ENCODE peak calls at places on chromosomes 16 and 17, in four cellular contexts. One of them, this sample, is unnamed.

GRCh38 chr16:66150691-66151090 is 215.8 kb upstream of the CDH5 start:
- DNase-seq in GM12878: no peak
- DNase-seq in HepG2: no peak
- DNase-seq in K562: no peak
- DNase-seq in this sample: no peak

GRCh38 chr17:17966399-17966798 is 5.8 kb downstream of the TOM1L2 start:
- DNase-seq in K562: no peak
- DNase-seq in GM12878: peak; percentile 31
- DNase-seq in HepG2: no peak
- DNase-seq in this sample: no peak

GRCh38 chr17:61248399-61248798 is 151.2 kb upstream of the TBX2 start:
- DNase-seq in GM12878: no peak
- DNase-seq in HepG2: peak; percentile 30
- DNase-seq in K562: no peak
- DNase-seq in this sample: no peak

GRCh38 chr17:72863511-72864175 is 228.8 kb downstream of the SLC39A11 start:
- DNase-seq in GM12878: peak; percentile 12
- DNase-seq in HepG2: no peak
- DNase-seq in K562: no peak
- DNase-seq in this sample: no peak

GRCh38 chr16:14520753-14521152 is 109.3 kb downstream of the PARN start:
- DNase-seq in K562: no peak
- DNase-seq in HepG2: no peak
- DNase-seq in GM12878: no peak
- DNase-seq in this sample: no peak

GRCh38 chr17:31310260-31310659 is 3.6 kb downstream of the EVI2B start:
- DNase-seq in HepG2: no peak
- DNase-seq in GM12878: no peak
- DNase-seq in K562: no peak
- DNase-seq in this sample: no peak

GRCh38 chr17:80063815-80064585 is 27.6 kb downstream of the CCDC40 start:
- DNase-seq in HepG2: peak; percentile 81
- DNase-seq in GM12878: no peak
- DNase-seq in K562: peak; percentile 67
- DNase-seq in this sample: no peak

GRCh38 chr17:61422116-61422799 is 22.6 kb downstream of the TBX2 start:
- DNase-seq in K562: no peak
- DNase-seq in GM12878: no peak
- DNase-seq in HepG2: no peak
- DNase-seq in this sample: no peak

GRCh38 chr16:84616515-84616914 is 1.4 kb downstream of the COTL1 start:
- DNase-seq in K562: no peak
- DNase-seq in HepG2: no peak
- DNase-seq in GM12878: no peak
- DNase-seq in this sample: no peak

GRCh38 chr16:53281280-53281679 is 153.0 kb upstream of the RBL2 start:
- DNase-seq in GM12878: no peak
- DNase-seq in HepG2: no peak
- DNase-seq in K562: no peak
- DNase-seq in this sample: no peak

GRCh38 chr17:56939869-56940484 is 20.9 kb downstream of the COIL start:
- DNase-seq in HepG2: peak; percentile 72
- DNase-seq in GM12878: no peak
- DNase-seq in K562: peak; percentile 47
- DNase-seq in this sample: peak; percentile 56

GRCh38 chr16:12661656-12662172 is 142.0 kb downstream of the CPPED1 start:
- DNase-seq in HepG2: peak; percentile 76
- DNase-seq in GM12878: no peak
- DNase-seq in K562: peak; percentile 57
- DNase-seq in this sample: peak; percentile 25

GRCh38 chr16:69404275-69404805 is 18.5 kb upstream of the TERF2 start:
- DNase-seq in HepG2: peak; percentile 94
- DNase-seq in GM12878: no peak
- DNase-seq in K562: peak; percentile 59
- DNase-seq in this sample: no peak

GRCh38 chr17:6496636-6497441 is 52.6 kb downstream of the PIMREG start:
- DNase-seq in GM12878: no peak
- DNase-seq in K562: no peak
- DNase-seq in HepG2: no peak
- DNase-seq in this sample: no peak

GRCh38 chr16:6615661-6616060 is 717.0 kb upstream of the RBFOX1 start:
- DNase-seq in HepG2: no peak
- DNase-seq in K562: no peak
- DNase-seq in GM12878: no peak
- DNase-seq in this sample: no peak

GRCh38 chr16:6616746-6617145 is 715.9 kb upstream of the RBFOX1 start:
- DNase-seq in K562: no peak
- DNase-seq in GM12878: no peak
- DNase-seq in HepG2: no peak
- DNase-seq in this sample: no peak

GRCh38 chr16:6611535-6611934 is 721.1 kb upstream of the RBFOX1 start:
- DNase-seq in K562: peak; percentile 10
- DNase-seq in HepG2: no peak
- DNase-seq in GM12878: no peak
- DNase-seq in this sample: no peak
- TF ChIP-seq TARDBP in K562: no peak
- TF ChIP-seq TARDBP in HepG2: no peak
- TF ChIP-seq TARDBP in GM12878: no peak
- TF ChIP-seq TARDBP in this sample: no peak

DNA sequence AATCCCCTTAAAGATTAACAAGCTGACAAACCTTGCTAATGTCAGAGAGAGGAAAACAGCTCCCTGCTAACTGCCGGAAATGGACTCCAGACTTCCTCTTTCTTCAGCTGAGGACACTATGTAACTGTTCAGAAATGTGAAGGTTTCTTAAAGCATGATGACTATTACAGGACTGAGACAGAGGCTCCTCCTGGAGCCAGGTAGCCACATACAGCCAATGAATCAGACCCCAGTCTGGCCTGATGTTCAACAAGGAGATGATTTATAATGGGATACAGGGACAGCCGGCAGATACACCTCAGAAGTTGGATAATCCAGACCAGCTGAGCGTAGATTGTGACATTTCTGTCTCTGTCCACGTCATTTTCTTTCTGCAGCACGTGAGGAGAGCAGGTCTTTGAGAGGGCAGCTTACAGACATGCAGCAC is 216.2 kb downstream of the HS3ST3A1 start:
- DNase-seq in GM12878: no peak
- DNase-seq in HepG2: no peak
- DNase-seq in K562: no peak
- DNase-seq in this sample: no peak
- TF ChIP-seq SP1 in GM12878: no peak
- TF ChIP-seq SP1 in HepG2: no peak
- TF ChIP-seq SP1 in K562: no peak
- TF ChIP-seq SP1 in this sample: no peak

GRCh38 chr16:2388875-2389433 is 40.3 kb upstream of the CCNF start:
- DNase-seq in HepG2: peak; percentile 68
- DNase-seq in K562: no peak
- DNase-seq in GM12878: no peak
- DNase-seq in this sample: no peak
- TF ChIP-seq BHLHE40 in HepG2: no peak
- TF ChIP-seq BHLHE40 in K562: no peak
- TF ChIP-seq BHLHE40 in GM12878: no peak
- TF ChIP-seq BHLHE40 in this sample: no peak

GRCh38 chr16:77496934-77497333 is 62.1 kb upstream of the ADAMTS18 start:
- DNase-seq in GM12878: no peak
- DNase-seq in HepG2: no peak
- DNase-seq in K562: no peak
- DNase-seq in this sample: no peak

GRCh38 chr16:77502448-77502847 is 67.6 kb upstream of the ADAMTS18 start:
- DNase-seq in GM12878: no peak
- DNase-seq in K562: no peak
- DNase-seq in HepG2: no peak
- DNase-seq in this sample: no peak

GRCh38 chr16:77501260-77501659 is 66.4 kb upstream of the ADAMTS18 start:
- DNase-seq in GM12878: no peak
- DNase-seq in HepG2: no peak
- DNase-seq in K562: no peak
- DNase-seq in this sample: no peak

GRCh38 chr16:77499373-77500285 is 64.8 kb upstream of the ADAMTS18 start:
- DNase-seq in GM12878: no peak
- DNase-seq in HepG2: no peak
- DNase-seq in K562: no peak
- DNase-seq in this sample: peak; percentile 27

GRCh38 chr16:77500286-77500598 is 65.4 kb upstream of the ADAMTS18 start:
- DNase-seq in K562: no peak
- DNase-seq in GM12878: no peak
- DNase-seq in HepG2: no peak
- DNase-seq in this sample: no peak
- TF ChIP-seq TARDBP in K562: no peak
- TF ChIP-seq TARDBP in GM12878: no peak
- TF ChIP-seq TARDBP in HepG2: no peak
- TF ChIP-seq TARDBP in this sample: no peak

DNA sequence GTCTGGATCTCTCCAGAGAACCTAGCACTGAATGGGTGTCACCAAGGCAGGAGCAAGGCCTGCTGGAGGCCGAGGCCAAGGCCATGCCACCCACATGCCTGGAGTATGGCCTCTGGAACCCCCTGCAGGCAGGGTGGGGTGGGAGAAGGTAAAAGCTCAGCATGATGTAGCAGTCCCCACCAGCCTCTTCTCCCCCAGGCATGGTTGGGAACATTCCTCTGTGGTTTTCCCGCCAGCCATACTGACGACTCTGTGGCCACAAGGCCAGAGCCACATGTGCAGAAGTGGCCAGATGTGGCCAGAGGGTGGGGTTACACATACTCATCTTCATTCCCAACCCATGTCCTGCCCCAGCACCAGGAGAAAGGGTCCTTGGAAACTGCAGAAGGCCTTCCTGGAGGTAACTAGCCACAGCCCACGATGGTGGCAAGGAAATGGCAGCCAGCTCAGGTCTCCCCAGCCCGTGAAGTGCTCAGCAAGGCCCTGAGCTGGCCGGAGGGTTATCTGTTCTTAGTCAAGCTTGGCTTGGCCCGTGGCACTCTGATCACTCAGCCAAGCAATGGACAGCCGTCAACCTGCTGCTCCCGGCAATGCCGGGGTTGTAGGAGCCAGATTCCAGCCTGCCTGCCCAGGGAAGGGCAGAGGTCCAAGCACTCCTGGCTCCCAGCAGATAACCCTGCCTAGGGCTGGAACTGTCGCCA is 26.2 kb downstream of the HDAC5 start:
- DNase-seq in GM12878: no peak
- DNase-seq in HepG2: peak; percentile 50
- DNase-seq in K562: peak; percentile 47
- DNase-seq in this sample: no peak
- TF ChIP-seq SP1 in GM12878: no peak
- TF ChIP-seq SP1 in HepG2: no peak
- TF ChIP-seq SP1 in K562: no peak
- TF ChIP-seq SP1 in this sample: no peak

This sample was measured in HEK293T.